ENCODE peak calls at places on chromosomes 13 and 19, in seven cellular contexts. V is nucleus accumbens, P is H54, E is NCI-H1105 treated with DMSO at 0.1 percent for 48 hours, Y is lower lobe of right lung, H is HuH-7, D is caudate nucleus. T is an unnamed sample.

GRCh38 chr13:50914301-50914700 is 4.7 kb downstream of the RNASEH2B start:
- DNase-seq in D (no peak), E (no peak), Y (no peak), P (no peak), H (no peak), V (no peak), T (no peak)

GRCh38 chr13:103291226-103291625 is 225.0 kb upstream of the SLC10A2 start:
- DNase-seq in H (no peak), V (no peak), Y (no peak), P (no peak), D (no peak), E (no peak), T (no peak)

GRCh38 chr19:4730740-4731171 is 7.1 kb upstream of the DPP9 start:
- DNase-seq in D (no peak), H (peak; percentile 37), P (no peak), E (no peak), V (no peak), Y (no peak), T (peak; percentile 75)

GRCh38 chr13:100594255-100594654 is 5.7 kb upstream of the GGACT start:
- DNase-seq in D (no peak), V (no peak), E (no peak), P (no peak), Y (no peak), H (no peak), T (no peak)

GRCh38 chr19:38695832-38696732 is 48.2 kb downstream of the CAPN12 start:
- DNase-seq in P (no peak), V (no peak), Y (no peak), D (no peak), E (no peak), H (no peak), T (no peak)

GRCh38 chr19:1789282-1790020 is 22.6 kb downstream of the ATP8B3 start:
- DNase-seq in H (no peak), Y (no peak), E (no peak), D (no peak), V (no peak), P (no peak), T (no peak)

GRCh38 chr13:96020155-96020575 is 33.0 kb downstream of the UGGT2 start:
- DNase-seq in Y (no peak), P (peak; percentile 38), D (peak; percentile 18), V (peak; percentile 5), H (peak; percentile 20), E (peak; percentile 63), T (peak; percentile 2)

GRCh38 chr19:10018786-10019185 is 5.5 kb downstream of the RDH8 start:
- DNase-seq in H (no peak), E (no peak), D (no peak), V (no peak), Y (no peak), P (no peak), T (no peak)

GRCh38 chr13:67619346-67619745 is 389.2 kb upstream of the PCDH9 start:
- DNase-seq in H (no peak), D (no peak), V (no peak), E (no peak), P (no peak), Y (no peak), T (no peak)

GRCh38 chr19:41886761-41887710 is 4.1 kb downstream of the ARHGEF1 start:
- DNase-seq in Y (no peak), P (no peak), D (no peak), V (no peak), H (no peak), E (no peak), T (peak; percentile 71)

GRCh38 chr13:24087611-24088235 is 72.8 kb upstream of the SPATA13 start:
- DNase-seq in H (no peak), V (no peak), E (no peak), P (no peak), Y (no peak), D (no peak), T (no peak)

GRCh38 chr19:39365531-39365930 is 23.3 kb downstream of the SAMD4B start:
- DNase-seq in E (no peak), Y (no peak), P (no peak), H (no peak), V (no peak), D (no peak), T (no peak)

GRCh38 chr13:98285317-98285716 is 108.2 kb upstream of the RNF113B start:
- DNase-seq in P (no peak), E (peak; percentile 91), H (no peak), Y (no peak), D (no peak), V (no peak), T (no peak)

GRCh38 chr13:95882121-95882520 is 171.1 kb downstream of the UGGT2 start:
- DNase-seq in H (no peak), Y (no peak), P (no peak), D (no peak), V (no peak), E (no peak), T (no peak)

GRCh38 chr19:47330466-47330869 is 1.5 kb upstream of the C5AR2 start:
- DNase-seq in Y (no peak), P (no peak), H (no peak), E (no peak), D (no peak), V (no peak), T (no peak)

GRCh38 chr19:42317535-42317934 is 4.4 kb downstream of the TMEM145 start:
- DNase-seq in V (no peak), P (no peak), E (no peak), H (no peak), D (no peak), Y (no peak), T (no peak)

GRCh38 chr19:55546822-55547614 is 1.7 kb upstream of the SBK3 start:
- DNase-seq in D (no peak), P (peak; percentile 95), Y (peak; percentile 89), E (no peak), H (no peak), V (peak; percentile 4), T (no peak)

GRCh38 chr19:55454787-55455243 is 6.6 kb downstream of the ISOC2 start:
- DNase-seq in P (peak; percentile 96), Y (no peak), H (peak; percentile 87), D (peak; percentile 58), E (peak; percentile 19), V (peak; percentile 34), T (peak; percentile 62)

GRCh38 chr19:3243851-3244700 is 19.6 kb downstream of the CELF5 start:
- DNase-seq in Y (no peak), H (no peak), D (no peak), V (no peak), E (no peak), P (no peak), T (peak; percentile 59)

GRCh38 chr19:30567535-30568232 is 195.5 kb downstream of the ZNF536 start:
- DNase-seq in V (no peak), Y (no peak), P (no peak), E (no peak), H (no peak), D (no peak), T (no peak)

GRCh38 chr19:41476583-41476982 is 33.6 kb downstream of the ERICH4 start:
- DNase-seq in E (no peak), V (no peak), D (no peak), H (no peak), Y (no peak), P (no peak), T (no peak)

GRCh38 chr13:30340367-30341184 is 33.2 kb upstream of the KATNAL1 start:
- DNase-seq in H (no peak), V (no peak), Y (no peak), E (no peak), D (no peak), P (no peak), T (no peak)

GRCh38 chr13:41302743-41303142 is 8.3 kb upstream of the NAA16 start:
- DNase-seq in P (no peak), D (no peak), Y (no peak), E (no peak), V (no peak), H (no peak), T (no peak)

GRCh38 chr13:30837227-30838159 is 68.6 kb upstream of the MEDAG start:
- DNase-seq in Y (no peak), D (no peak), P (no peak), E (no peak), V (no peak), H (no peak), T (no peak)

GRCh38 chr13:32427852-32428580 is at the start of gene N4BP2L1:
- DNase-seq in V (peak; percentile 79), H (peak; percentile 72), D (peak; percentile 74), Y (peak; percentile 87), E (peak; percentile 55), P (peak; percentile 50), T (peak; percentile 94)

GRCh38 chr13:20969182-20969581 is 66.6 kb upstream of the XPO4 start:
- DNase-seq in E (no peak), P (no peak), D (no peak), Y (no peak), H (no peak), V (no peak), T (no peak)

GRCh38 chr13:112842343-112842856 is 126.6 kb upstream of the MCF2L start:
- DNase-seq in D (no peak), V (no peak), P (no peak), Y (no peak), H (no peak), E (no peak), T (no peak)

GRCh38 chr13:113258655-113259054 is 38.4 kb upstream of the LAMP1 start:
- DNase-seq in D (no peak), P (no peak), H (no peak), Y (no peak), E (no peak), V (no peak), T (no peak)

GRCh38 chr13:24033527-24034302 is 126.8 kb upstream of the SPATA13 start:
- DNase-seq in H (no peak), Y (no peak), E (no peak), P (no peak), D (no peak), V (no peak), T (no peak)

GRCh38 chr13:78732445-78733017 is 73.6 kb upstream of the OBI1 start:
- DNase-seq in Y (no peak), P (no peak), H (no peak), D (no peak), E (no peak), V (no peak), T (no peak)

GRCh38 chr19:29705706-29706105 is 9.4 kb downstream of the C19orf12 start:
- DNase-seq in E (no peak), Y (no peak), V (no peak), H (no peak), P (no peak), D (no peak), T (no peak)

GRCh38 chr13:76210262-76210661 is 574.1 kb downstream of the LMO7 start:
- DNase-seq in H (no peak), P (no peak), V (no peak), Y (peak; percentile 45), E (peak; percentile 40), D (no peak), T (no peak)